ENCODE peak calls at places on chromosomes 13 and 19, in nine cellular contexts. U is transverse colon, O is stomach, L is GM23338, S is HL-60, Q is GM12891, Z is HCT116, F is sigmoid colon, I is breast epithelium. P is an unnamed sample.

GRCh38 chr19:13241321-13242104 is 91.3 kb downstream of the IER2 start:
- DNase-seq in Z (no peak), U (no peak), S (no peak), F (no peak), L (peak; percentile 59), Q (no peak), I (no peak), O (no peak), P (no peak)

GRCh38 chr13:98934243-98934642 is 43.6 kb downstream of the DOCK9 start:
- DNase-seq in Z (no peak), S (no peak), I (no peak), F (no peak), U (no peak), O (no peak), Q (no peak), L (no peak), P (no peak)

GRCh38 chr13:24267801-24268200 is 41.6 kb upstream of the C1QTNF9 start:
- DNase-seq in O (no peak), Q (no peak), F (no peak), L (no peak), I (no peak), U (no peak), S (no peak), Z (no peak), P (no peak)

GRCh38 chr13:99162543-99162942 is 38.1 kb upstream of the UBAC2 start:
- DNase-seq in U (no peak), F (no peak), S (no peak), Z (no peak), O (no peak), I (no peak), L (no peak), Q (no peak), P (no peak)

GRCh38 chr13:42354246-42355117 is 82.5 kb downstream of the AKAP11 start:
- DNase-seq in L (peak; percentile 19), U (no peak), Q (no peak), F (no peak), Z (no peak), S (no peak), I (no peak), O (no peak), P (no peak)

GRCh38 chr13:39362652-39363390 is 240.2 kb downstream of the LHFPL6 start:
- DNase-seq in Z (no peak), U (no peak), L (no peak), F (peak; percentile 70), Q (no peak), O (no peak), I (no peak), S (no peak), P (no peak)

GRCh38 chr13:46799139-46799538 is 2.2 kb upstream of the ESD start:
- DNase-seq in L (no peak), Z (no peak), S (peak; percentile 46), F (no peak), U (no peak), I (no peak), O (no peak), Q (no peak), P (no peak)

GRCh38 chr13:84279166-84279565 is 396.9 kb upstream of the SLITRK1 start:
- DNase-seq in Z (no peak), I (no peak), F (no peak), U (no peak), Q (no peak), S (no peak), O (no peak), L (no peak), P (no peak)

GRCh38 chr19:16611121-16611520 is 16.9 kb downstream of the MED26 start:
- DNase-seq in U (no peak), Q (no peak), L (no peak), O (no peak), F (no peak), I (no peak), S (no peak), Z (no peak), P (no peak)

GRCh38 chr19:50493171-50493570 is 16.5 kb upstream of the GARIN5A start:
- DNase-seq in U (no peak), L (no peak), Z (no peak), F (peak; percentile 28), O (no peak), S (no peak), Q (no peak), I (no peak), P (no peak)

GRCh38 chr19:35031072-35031881 is 1.0 kb downstream of the SCN1B start:
- DNase-seq in I (no peak), L (peak; percentile 71), F (no peak), O (no peak), Q (no peak), Z (no peak), U (no peak), S (no peak), P (no peak)

GRCh38 chr13:111046590-111047141 is 68.4 kb upstream of the ARHGEF7 start:
- DNase-seq in Z (no peak), Q (no peak), U (no peak), I (no peak), S (no peak), F (no peak), O (no peak), L (no peak), P (no peak)

GRCh38 chr13:99404005-99404755 is 97.0 kb upstream of the GPR183 start:
- DNase-seq in Q (no peak), S (no peak), U (no peak), L (no peak), Z (no peak), O (no peak), I (no peak), F (no peak), P (peak; percentile 55)

GRCh38 chr13:65378943-65379519 is 1851.1 kb downstream of the PCDH9 start:
- DNase-seq in I (no peak), Q (no peak), O (no peak), S (no peak), Z (peak; percentile 22), L (peak; percentile 32), F (no peak), U (no peak), P (no peak)

GRCh38 chr13:44622259-44622658 is 46.1 kb upstream of the TSC22D1 start:
- DNase-seq in L (no peak), U (no peak), O (no peak), S (no peak), Q (no peak), I (no peak), F (no peak), Z (no peak), P (no peak)

GRCh38 chr19:39401549-39402416 is 4.9 kb upstream of the ZFP36 start:
- DNase-seq in F (peak; percentile 85), I (no peak), S (peak; percentile 32), L (no peak), O (peak; percentile 79), Z (peak; percentile 78), U (peak; percentile 90), Q (no peak), P (peak; percentile 87)

DNA sequence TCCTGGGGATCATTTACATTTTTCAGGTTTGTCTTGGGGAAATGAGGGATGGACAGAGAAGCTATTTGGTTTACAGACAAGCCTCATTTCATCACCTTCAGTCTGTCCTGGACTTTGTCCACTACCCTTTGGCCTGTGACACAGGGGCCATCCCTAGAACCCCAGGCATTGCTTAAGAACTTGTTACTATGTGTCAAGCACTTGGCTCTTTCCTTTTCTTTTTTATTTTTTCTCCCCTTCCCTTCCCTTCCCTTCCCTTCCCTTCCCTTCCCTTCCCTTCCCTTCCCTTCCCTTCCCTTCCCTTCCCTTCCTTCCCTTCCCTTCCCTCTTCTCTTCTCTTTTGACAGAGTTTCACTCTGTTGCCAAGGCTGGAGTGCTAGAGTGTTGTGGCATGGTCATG is 253.1 kb downstream of the OLFM4 start:
- DNase-seq in S (no peak), O (no peak), Z (no peak), U (no peak), I (no peak), F (no peak), L (no peak), Q (no peak), P (no peak)
- TF ChIP-seq POLR2AphosphoS5 in S (no peak), O (no peak), Z (no peak), U (no peak), I (no peak), F (no peak), L (no peak), Q (no peak), P (no peak)

DNA sequence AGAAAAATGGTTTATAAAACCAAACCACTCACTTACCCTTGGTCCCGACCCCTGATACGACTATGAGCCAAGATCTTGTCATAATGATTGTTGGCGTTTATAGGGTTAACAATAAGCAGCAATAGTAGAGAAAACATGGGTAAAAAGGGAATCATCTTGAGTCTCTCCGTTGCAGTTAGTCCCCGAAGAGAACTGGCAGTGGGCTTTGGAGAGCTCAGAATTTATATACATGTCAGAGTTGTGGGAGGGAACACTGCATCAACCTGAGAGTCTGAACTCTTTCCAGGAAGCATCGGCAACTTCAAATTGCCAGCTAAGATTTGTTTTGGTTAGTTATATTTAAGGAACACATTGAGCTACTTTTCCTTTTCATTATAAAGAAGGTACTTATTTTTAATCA is at the start of gene POSTN:
- DNase-seq in Q (no peak), I (no peak), S (no peak), Z (no peak), F (no peak), U (no peak), L (no peak), O (no peak), P (no peak)
- TF ChIP-seq POLR2AphosphoS5 in Q (no peak), I (no peak), S (no peak), Z (no peak), F (peak; percentile 44), U (no peak), L (no peak), O (no peak), P (no peak)

DNA sequence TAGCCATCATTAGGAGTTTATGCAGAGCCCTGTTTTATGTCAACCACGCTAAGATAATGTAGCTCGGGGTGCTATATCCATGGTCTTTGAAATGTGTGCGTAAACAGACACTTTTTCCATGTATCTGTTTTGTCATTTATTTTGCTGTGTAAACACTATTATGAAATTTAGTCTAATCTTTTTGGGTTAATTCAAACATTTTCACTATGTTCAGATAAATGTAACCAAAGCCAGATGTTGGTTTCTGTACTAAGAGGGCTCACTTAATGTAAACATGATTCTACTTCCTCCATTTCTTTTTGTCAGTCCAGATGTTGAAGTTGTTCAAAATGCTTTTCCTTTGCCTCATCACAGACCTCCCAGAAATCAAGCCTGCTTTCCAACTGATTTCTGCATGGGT is 499.5 kb upstream of the GPC6 start:
- DNase-seq in U (no peak), I (no peak), Q (no peak), F (no peak), S (no peak), Z (no peak), O (no peak), L (no peak), P (no peak)
- TF ChIP-seq POLR2AphosphoS5 in U (no peak), I (no peak), Q (no peak), F (no peak), S (no peak), Z (no peak), O (no peak), L (no peak), P (no peak)

DNA sequence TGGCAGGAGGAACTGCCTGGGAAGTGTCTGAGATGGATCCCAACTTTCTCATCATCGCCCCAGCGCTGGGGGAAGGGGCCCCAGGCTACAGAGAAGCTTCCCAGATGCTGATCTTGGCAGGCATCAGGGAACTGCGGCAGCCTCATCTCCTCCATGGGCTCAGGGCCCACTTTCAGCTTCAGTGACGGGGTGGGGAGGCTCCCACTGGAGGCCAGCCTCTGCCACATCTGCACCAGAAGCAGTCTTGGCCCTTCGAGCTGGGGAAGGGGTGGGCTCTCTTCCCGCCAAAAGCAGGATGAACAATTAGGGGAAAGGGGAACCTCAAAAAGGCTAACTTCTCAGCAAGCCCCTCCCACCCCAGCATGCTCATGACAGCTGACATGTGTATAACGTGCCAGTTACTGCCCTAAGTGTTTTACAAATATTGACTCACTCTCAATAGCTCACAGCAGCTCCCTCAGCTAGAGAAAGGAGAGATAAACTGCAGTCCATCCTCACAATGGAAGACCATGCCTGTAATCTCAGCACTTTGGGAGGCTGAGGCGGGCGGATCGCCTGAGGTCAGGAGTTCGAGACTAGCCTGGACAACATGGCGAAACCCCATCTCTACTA is 7.1 kb upstream of the S1PR2 start:
- DNase-seq in U (peak; percentile 49), O (peak; percentile 31), Q (no peak), F (peak; percentile 92), I (no peak), S (peak; percentile 30), L (no peak), Z (no peak), P (peak; percentile 80)
- TF ChIP-seq POLR2AphosphoS5 in U (peak; percentile 22), O (no peak), Q (no peak), F (no peak), I (no peak), S (no peak), L (no peak), Z (no peak), P (no peak)